ENCODE peak calls at places on chromosomes 11 and 22, in four cellular contexts. One of them, this sample, is unnamed.

GRCh38 chr11:17354070-17354924 is 2.7 kb downstream of the NCR3LG1 start:
- DNase-seq in adrenal gland: peak
- DNase-seq in IMR-90: peak
- DNase-seq in H54: peak
- DNase-seq in this sample: peak

GRCh38 chr11:21988477-21988876 is 204.4 kb upstream of the ANO5 start:
- DNase-seq in IMR-90: no peak
- DNase-seq in H54: no peak
- DNase-seq in adrenal gland: no peak
- DNase-seq in this sample: no peak

GRCh38 chr11:8802263-8802662 is 108.7 kb upstream of the AKIP1 start:
- DNase-seq in adrenal gland: no peak
- DNase-seq in H54: no peak
- DNase-seq in IMR-90: no peak
- DNase-seq in this sample: no peak

GRCh38 chr22:27718186-27719032 is 83.1 kb downstream of the MN1 start:
- DNase-seq in IMR-90: peak
- DNase-seq in H54: peak
- DNase-seq in adrenal gland: peak
- DNase-seq in this sample: peak

GRCh38 chr11:18844753-18845367 is 53.3 kb upstream of the PTPN5 start:
- DNase-seq in adrenal gland: no peak
- DNase-seq in IMR-90: peak
- DNase-seq in H54: peak
- DNase-seq in this sample: no peak

GRCh38 chr11:103325686-103326069 is 216.5 kb downstream of the DYNC2H1 start:
- DNase-seq in adrenal gland: no peak
- DNase-seq in IMR-90: no peak
- DNase-seq in H54: no peak
- DNase-seq in this sample: no peak

GRCh38 chr11:35145249-35145648 is 6.3 kb downstream of the CD44 start:
- DNase-seq in H54: no peak
- DNase-seq in adrenal gland: no peak
- DNase-seq in IMR-90: peak
- DNase-seq in this sample: no peak

GRCh38 chr22:44461614-44462013 is 36.4 kb downstream of the RTL6 start:
- DNase-seq in IMR-90: no peak
- DNase-seq in H54: no peak
- DNase-seq in adrenal gland: no peak
- DNase-seq in this sample: no peak

GRCh38 chr11:65116370-65117205 is 913 bp downstream of the ZNHIT2 start:
- DNase-seq in IMR-90: peak
- DNase-seq in H54: no peak
- DNase-seq in adrenal gland: peak
- DNase-seq in this sample: no peak

GRCh38 chr11:128610765-128611617 is 23.6 kb upstream of the ETS1 start:
- DNase-seq in IMR-90: no peak
- DNase-seq in adrenal gland: peak
- DNase-seq in H54: no peak
- DNase-seq in this sample: no peak

GRCh38 chr22:20258584-20259335 is 9.4 kb downstream of the RTN4R start:
- DNase-seq in IMR-90: no peak
- DNase-seq in adrenal gland: no peak
- DNase-seq in H54: no peak
- DNase-seq in this sample: no peak

GRCh38 chr11:79925570-79925969 is 484.7 kb upstream of the TENM4 start:
- DNase-seq in adrenal gland: no peak
- DNase-seq in H54: no peak
- DNase-seq in IMR-90: no peak
- DNase-seq in this sample: no peak

GRCh38 chr11:2295971-2296912 is 5.5 kb downstream of the C11orf21 start:
- DNase-seq in adrenal gland: peak
- DNase-seq in IMR-90: no peak
- DNase-seq in H54: no peak
- DNase-seq in this sample: no peak

GRCh38 chr11:2797181-2797711 is 88.3 kb downstream of the CDKN1C start:
- DNase-seq in adrenal gland: peak
- DNase-seq in IMR-90: no peak
- DNase-seq in H54: no peak
- DNase-seq in this sample: peak

GRCh38 chr11:75273331-75273988 is 32.9 kb downstream of the TPBGL start:
- DNase-seq in H54: no peak
- DNase-seq in adrenal gland: no peak
- DNase-seq in IMR-90: no peak
- DNase-seq in this sample: peak

GRCh38 chr11:115631609-115632008 is 127.4 kb upstream of the CADM1 start:
- DNase-seq in IMR-90: no peak
- DNase-seq in adrenal gland: no peak
- DNase-seq in H54: no peak
- DNase-seq in this sample: no peak

GRCh38 chr22:37742374-37743092 is 45.7 kb downstream of the TRIOBP start:
- DNase-seq in H54: peak
- DNase-seq in IMR-90: peak
- DNase-seq in adrenal gland: peak
- DNase-seq in this sample: no peak

GRCh38 chr11:134276396-134277175 is 407 bp downstream of the GLB1L3 start:
- DNase-seq in IMR-90: no peak
- DNase-seq in adrenal gland: no peak
- DNase-seq in H54: no peak
- DNase-seq in this sample: peak

GRCh38 chr11:33617672-33618362 is 82.8 kb downstream of the C11orf91 start:
- DNase-seq in IMR-90: no peak
- DNase-seq in H54: no peak
- DNase-seq in adrenal gland: no peak
- DNase-seq in this sample: no peak

GRCh38 chr11:14304601-14305000 is 54.4 kb downstream of the RRAS2 start:
- DNase-seq in IMR-90: no peak
- DNase-seq in H54: no peak
- DNase-seq in adrenal gland: no peak
- DNase-seq in this sample: no peak

GRCh38 chr11:12286606-12287005 is 90.8 kb upstream of the PARVA start:
- DNase-seq in adrenal gland: no peak
- DNase-seq in H54: no peak
- DNase-seq in IMR-90: no peak
- DNase-seq in this sample: no peak

GRCh38 chr22:24471570-24471969 is 23.6 kb upstream of the UPB1 start:
- DNase-seq in H54: no peak
- DNase-seq in IMR-90: peak
- DNase-seq in adrenal gland: peak
- DNase-seq in this sample: no peak

GRCh38 chr11:17983569-17983968 is 29.3 kb downstream of the SERGEF start:
- DNase-seq in H54: no peak
- DNase-seq in adrenal gland: no peak
- DNase-seq in IMR-90: no peak
- DNase-seq in this sample: no peak

GRCh38 chr11:130340671-130341319 is 26.1 kb upstream of the ZBTB44 start:
- DNase-seq in adrenal gland: no peak
- DNase-seq in IMR-90: peak
- DNase-seq in H54: no peak
- DNase-seq in this sample: no peak

GRCh38 chr22:30423959-30424380 is 1.6 kb upstream of the MTFP1 start:
- DNase-seq in IMR-90: peak
- DNase-seq in adrenal gland: peak
- DNase-seq in H54: peak
- DNase-seq in this sample: peak

GRCh38 chr22:30426395-30427353 is 1.1 kb downstream of the MTFP1 start:
- DNase-seq in adrenal gland: peak
- DNase-seq in H54: no peak
- DNase-seq in IMR-90: peak
- DNase-seq in this sample: peak

GRCh38 chr22:30425327-30425615 is 297 bp upstream of the MTFP1 start:
- DNase-seq in H54: no peak
- DNase-seq in IMR-90: no peak
- DNase-seq in adrenal gland: peak
- DNase-seq in this sample: no peak

GRCh38 chr22:30424471-30425326 is 869 bp upstream of the MTFP1 start:
- DNase-seq in H54: no peak
- DNase-seq in adrenal gland: no peak
- DNase-seq in IMR-90: peak
- DNase-seq in this sample: no peak

DNA sequence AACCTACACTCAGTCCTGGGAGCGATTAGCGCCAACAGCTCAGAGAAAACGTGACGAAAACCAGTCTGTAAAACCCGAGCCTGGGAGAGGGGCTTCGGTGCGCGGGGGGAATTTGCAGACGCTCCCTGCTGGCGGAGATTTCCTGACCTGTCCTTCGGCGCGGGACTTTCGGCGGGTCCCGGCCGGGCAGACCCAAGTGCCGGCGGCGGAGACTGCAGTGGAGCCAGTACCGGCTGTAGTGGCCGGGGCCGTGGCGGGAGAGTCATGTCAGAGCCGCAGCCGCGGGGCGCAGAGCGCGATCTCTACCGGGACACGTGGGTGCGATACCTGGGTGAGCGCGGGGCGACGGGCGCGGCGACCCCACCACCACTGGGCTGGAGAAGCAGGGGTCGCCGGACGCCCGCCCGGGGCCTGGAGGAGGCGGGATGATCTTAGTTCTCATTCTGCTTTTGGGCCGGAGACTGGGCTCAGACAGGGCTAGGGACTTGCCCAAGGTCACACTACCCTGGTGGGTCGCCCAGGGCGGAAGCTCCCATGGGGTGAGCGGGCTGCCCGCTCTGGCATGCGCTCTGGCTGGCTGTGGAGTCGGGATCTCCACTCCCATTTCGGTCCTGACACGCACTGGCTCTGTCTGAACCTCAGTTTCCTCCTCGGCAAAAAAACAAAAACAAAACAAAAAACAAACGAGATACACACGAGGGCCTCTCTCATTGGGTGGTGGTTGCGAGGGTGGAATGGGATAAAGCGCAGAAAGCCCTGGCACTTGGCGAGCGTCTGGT is at the start of gene MTFP1:
- DNase-seq in H54: no peak
- DNase-seq in IMR-90: peak
- DNase-seq in adrenal gland: peak
- DNase-seq in this sample: peak
- TF ChIP-seq POLR2A in H54: peak
- TF ChIP-seq POLR2A in IMR-90: peak
- TF ChIP-seq POLR2A in adrenal gland: no peak
- TF ChIP-seq POLR2A in this sample: no peak

GRCh38 chr22:21994881-21995444 is 12.4 kb upstream of the TOP3B start:
- DNase-seq in H54: no peak
- DNase-seq in adrenal gland: no peak
- DNase-seq in IMR-90: no peak
- DNase-seq in this sample: no peak

GRCh38 chr22:21995660-21996059 is 13.1 kb upstream of the TOP3B start:
- DNase-seq in adrenal gland: no peak
- DNase-seq in IMR-90: no peak
- DNase-seq in H54: no peak
- DNase-seq in this sample: no peak

GRCh38 chr22:22001664-22002525 is 19.3 kb upstream of the TOP3B start:
- DNase-seq in adrenal gland: no peak
- DNase-seq in H54: no peak
- DNase-seq in IMR-90: no peak
- DNase-seq in this sample: no peak

GRCh38 chr22:21996175-21996574 is 13.6 kb upstream of the TOP3B start:
- DNase-seq in H54: no peak
- DNase-seq in IMR-90: no peak
- DNase-seq in adrenal gland: no peak
- DNase-seq in this sample: no peak

DNA sequence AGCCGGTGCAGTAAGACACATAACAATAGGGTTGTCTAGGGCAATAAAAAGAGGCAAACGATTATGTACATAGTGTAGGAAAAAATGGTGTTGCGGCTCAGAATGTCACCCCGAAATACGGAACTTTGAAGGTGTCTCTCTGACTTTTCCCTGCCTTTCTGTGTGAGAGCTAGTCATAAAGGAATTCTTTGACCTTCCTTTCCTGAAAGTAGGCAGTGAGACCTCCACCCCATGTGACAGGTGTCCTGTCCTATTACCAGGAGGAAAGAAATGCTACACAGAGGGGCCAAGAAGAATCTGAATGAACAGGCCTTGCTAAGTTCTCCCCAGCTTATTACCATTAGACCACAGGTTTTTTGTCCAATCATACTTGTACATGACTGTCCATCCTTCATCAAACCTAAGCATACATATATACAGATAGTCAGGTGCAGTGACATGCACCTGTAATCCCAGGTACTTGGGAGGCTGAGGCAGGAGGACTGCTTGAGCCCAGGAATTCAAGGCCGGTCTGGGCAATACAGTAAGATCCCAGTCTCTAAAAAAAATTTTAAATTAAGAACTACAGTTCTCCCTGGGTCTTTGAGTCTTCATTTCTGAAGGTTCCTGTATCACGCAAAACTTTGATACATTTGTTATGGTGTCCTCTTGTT is 16.1 kb upstream of the TOP3B start:
- DNase-seq in IMR-90: no peak
- DNase-seq in H54: no peak
- DNase-seq in adrenal gland: no peak
- DNase-seq in this sample: no peak
- TF ChIP-seq POLR2A in IMR-90: no peak
- TF ChIP-seq POLR2A in H54: no peak
- TF ChIP-seq POLR2A in adrenal gland: no peak
- TF ChIP-seq POLR2A in this sample: no peak

DNA sequence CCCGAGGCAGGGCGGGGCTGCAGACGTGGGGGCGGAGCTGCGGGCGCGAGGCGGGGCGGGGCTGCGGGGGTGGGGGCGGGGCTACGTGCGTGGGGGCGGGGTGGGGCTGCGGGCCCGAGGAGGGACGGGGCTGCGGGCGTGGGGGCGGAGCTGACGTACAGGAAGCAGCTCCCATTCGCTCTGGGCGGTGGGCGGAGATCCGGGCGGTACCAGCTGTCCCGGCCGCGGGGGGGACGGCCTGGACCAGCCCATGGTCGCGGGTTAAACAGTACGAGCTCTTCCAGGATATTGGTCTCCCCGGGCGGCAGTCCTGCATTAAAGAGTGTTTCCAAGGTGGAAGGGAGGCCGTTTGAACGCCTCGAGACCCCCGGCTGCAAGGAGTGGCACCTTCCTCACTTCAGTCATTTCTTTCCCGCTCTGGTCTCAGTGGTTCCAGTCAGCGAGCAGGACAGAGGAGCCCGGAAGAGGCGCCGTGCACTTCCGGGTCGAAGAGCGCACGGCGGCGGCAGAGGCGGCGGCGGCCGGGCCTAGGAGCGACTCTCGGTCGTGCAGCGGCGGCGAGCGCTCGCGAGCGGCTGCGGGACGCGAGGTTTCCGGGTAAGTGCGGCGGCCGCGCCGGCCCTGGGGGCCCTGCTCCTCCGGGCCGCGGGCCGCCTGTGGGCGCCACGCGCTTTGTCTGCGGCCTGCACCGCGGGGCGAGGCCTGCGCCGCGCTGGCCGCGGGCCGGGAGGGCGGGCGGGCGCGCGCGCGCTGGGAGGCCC is at the start of gene PHRF1:
- DNase-seq in IMR-90: peak
- DNase-seq in H54: peak
- DNase-seq in adrenal gland: peak
- DNase-seq in this sample: peak
- TF ChIP-seq POLR2A in IMR-90: peak
- TF ChIP-seq POLR2A in H54: peak
- TF ChIP-seq POLR2A in adrenal gland: peak
- TF ChIP-seq POLR2A in this sample: no peak

DNA sequence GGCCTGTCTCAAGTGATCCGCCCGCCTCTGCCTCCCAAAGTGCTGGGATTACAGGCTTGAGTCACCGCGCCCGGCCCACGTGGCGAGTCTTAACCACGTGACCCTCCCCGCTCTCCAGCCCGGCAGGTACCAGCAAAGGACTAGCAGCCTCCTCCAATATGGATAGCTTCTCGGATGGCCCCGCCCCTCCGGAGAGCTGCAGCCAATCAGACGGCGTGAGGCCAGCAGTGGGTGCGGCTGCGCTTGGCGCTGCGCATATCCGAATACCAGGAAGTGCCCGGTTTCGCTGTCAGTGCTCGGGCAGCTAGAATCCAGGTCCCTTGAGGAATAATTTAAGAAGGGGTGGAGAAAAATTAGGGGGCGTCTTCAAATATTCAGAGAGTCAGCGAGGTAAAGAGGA is 14.7 kb upstream of the PISD start:
- DNase-seq in H54: no peak
- DNase-seq in adrenal gland: peak
- DNase-seq in IMR-90: peak
- DNase-seq in this sample: peak
- TF ChIP-seq POLR2A in H54: no peak
- TF ChIP-seq POLR2A in adrenal gland: peak
- TF ChIP-seq POLR2A in IMR-90: no peak
- TF ChIP-seq POLR2A in this sample: no peak

This sample was measured in breast epithelium.